ENCODE peak calls at places on chromosome 1, in nine cellular contexts. One of them, this sample, is unnamed.

GRCh38 chr1:56977910-56978309 is 12.1 kb upstream of the C8B start:
- DNase-seq in 8988T: no peak
- DNase-seq in caudate nucleus: no peak
- DNase-seq in AG08396: no peak
- DNase-seq in endothelial cell: no peak
- DNase-seq in mucosa of descending colon: no peak
- DNase-seq in neural progenitor cell: no peak
- DNase-seq in K562: no peak
- DNase-seq in stimulated activated CD4-positive, alpha-beta T cell treated with anti-CD3 and anti-CD28 coated beads, Interleukin-2, amount 100 ng/mL, for 24 hours: no peak
- DNase-seq in this sample: no peak

GRCh38 chr1:8204823-8205222 is 113.1 kb upstream of the SLC45A1 start:
- DNase-seq in 8988T: no peak
- DNase-seq in caudate nucleus: no peak
- DNase-seq in AG08396: no peak
- DNase-seq in endothelial cell: no peak
- DNase-seq in mucosa of descending colon: no peak
- DNase-seq in neural progenitor cell: no peak
- DNase-seq in K562: no peak
- DNase-seq in stimulated activated CD4-positive, alpha-beta T cell treated with anti-CD3 and anti-CD28 coated beads, Interleukin-2, amount 100 ng/mL, for 24 hours: no peak
- DNase-seq in this sample: peak

GRCh38 chr1:1562556-1563195 is 12.0 kb downstream of the SSU72 start:
- DNase-seq in 8988T: no peak
- DNase-seq in caudate nucleus: no peak
- DNase-seq in AG08396: no peak
- DNase-seq in endothelial cell: no peak
- DNase-seq in mucosa of descending colon: no peak
- DNase-seq in neural progenitor cell: no peak
- DNase-seq in K562: no peak
- DNase-seq in stimulated activated CD4-positive, alpha-beta T cell treated with anti-CD3 and anti-CD28 coated beads, Interleukin-2, amount 100 ng/mL, for 24 hours: no peak
- DNase-seq in this sample: no peak

GRCh38 chr1:98839840-98840239 is 164.8 kb downstream of the PLPPR5 start:
- DNase-seq in 8988T: no peak
- DNase-seq in caudate nucleus: no peak
- DNase-seq in AG08396: no peak
- DNase-seq in endothelial cell: no peak
- DNase-seq in mucosa of descending colon: no peak
- DNase-seq in neural progenitor cell: no peak
- DNase-seq in K562: no peak
- DNase-seq in stimulated activated CD4-positive, alpha-beta T cell treated with anti-CD3 and anti-CD28 coated beads, Interleukin-2, amount 100 ng/mL, for 24 hours: no peak
- DNase-seq in this sample: no peak

GRCh38 chr1:24901791-24902470 is 28.1 kb downstream of the RUNX3 start:
- DNase-seq in 8988T: no peak
- DNase-seq in caudate nucleus: no peak
- DNase-seq in AG08396: no peak
- DNase-seq in endothelial cell: no peak
- DNase-seq in mucosa of descending colon: no peak
- DNase-seq in neural progenitor cell: no peak
- DNase-seq in K562: no peak
- DNase-seq in stimulated activated CD4-positive, alpha-beta T cell treated with anti-CD3 and anti-CD28 coated beads, Interleukin-2, amount 100 ng/mL, for 24 hours: peak
- DNase-seq in this sample: peak

GRCh38 chr1:208047476-208047934 is 136.6 kb upstream of the CD34 start:
- DNase-seq in 8988T: no peak
- DNase-seq in caudate nucleus: no peak
- DNase-seq in AG08396: peak
- DNase-seq in endothelial cell: no peak
- DNase-seq in mucosa of descending colon: peak
- DNase-seq in neural progenitor cell: no peak
- DNase-seq in K562: no peak
- DNase-seq in stimulated activated CD4-positive, alpha-beta T cell treated with anti-CD3 and anti-CD28 coated beads, Interleukin-2, amount 100 ng/mL, for 24 hours: no peak
- DNase-seq in this sample: no peak

GRCh38 chr1:44108241-44108640 is 10.4 kb upstream of the KLF17 start:
- DNase-seq in 8988T: no peak
- DNase-seq in caudate nucleus: no peak
- DNase-seq in AG08396: peak
- DNase-seq in endothelial cell: no peak
- DNase-seq in mucosa of descending colon: no peak
- DNase-seq in neural progenitor cell: no peak
- DNase-seq in K562: no peak
- DNase-seq in stimulated activated CD4-positive, alpha-beta T cell treated with anti-CD3 and anti-CD28 coated beads, Interleukin-2, amount 100 ng/mL, for 24 hours: no peak
- DNase-seq in this sample: no peak

GRCh38 chr1:98360864-98361263 is 300.7 kb upstream of the SNX7 start:
- DNase-seq in 8988T: no peak
- DNase-seq in caudate nucleus: no peak
- DNase-seq in AG08396: no peak
- DNase-seq in endothelial cell: no peak
- DNase-seq in mucosa of descending colon: no peak
- DNase-seq in neural progenitor cell: no peak
- DNase-seq in K562: no peak
- DNase-seq in stimulated activated CD4-positive, alpha-beta T cell treated with anti-CD3 and anti-CD28 coated beads, Interleukin-2, amount 100 ng/mL, for 24 hours: no peak
- DNase-seq in this sample: no peak

GRCh38 chr1:212305342-212305741 is 20.1 kb downstream of the PPP2R5A start:
- DNase-seq in 8988T: no peak
- DNase-seq in caudate nucleus: no peak
- DNase-seq in AG08396: no peak
- DNase-seq in endothelial cell: no peak
- DNase-seq in mucosa of descending colon: no peak
- DNase-seq in neural progenitor cell: no peak
- DNase-seq in K562: no peak
- DNase-seq in stimulated activated CD4-positive, alpha-beta T cell treated with anti-CD3 and anti-CD28 coated beads, Interleukin-2, amount 100 ng/mL, for 24 hours: no peak
- DNase-seq in this sample: no peak